ENCODE peak calls at places on chromosomes 5 and 9, in nine cellular contexts. P is effector memory CD4-positive, alpha-beta T cell; Y is right atrium auricular region; J is GM23338; A is Peyer's patch; L is GM23248; H is IMR-90; I is fibroblast of lung; O is pancreas. F is an unnamed sample. For H3K36me3, the result is how much of the 10 kb centered on the place peaks cover.

GRCh38 chr5:160315968-160316367 is 3.6 kb upstream of the CCNJL start:
- DNase-seq in I (no peak), J (no peak), L (no peak), P (no peak), A (no peak), O (no peak), Y (no peak), H (peak), F (no peak)

GRCh38 chr5:92552206-92553160 is 1028.5 kb downstream of the NR2F1-AS1 start:
- DNase-seq in O (no peak), L (peak), Y (no peak), H (peak), P (no peak), I (peak), A (no peak), J (no peak), F (no peak)

GRCh38 chr9:127505396-127506116 is 54.2 kb downstream of the LRSAM1 start:
- DNase-seq in O (peak), I (peak), J (peak), L (peak), Y (no peak), A (no peak), P (no peak), H (no peak), F (no peak)

GRCh38 chr5:68007446-68007845 is 208.1 kb upstream of the PIK3R1 start:
- DNase-seq in P (no peak), Y (peak), J (no peak), H (peak), L (peak), A (no peak), I (peak), O (no peak), F (no peak)

GRCh38 chr5:10596310-10596703 is 32.4 kb downstream of the ANKRD33B start:
- DNase-seq in O (no peak), A (no peak), J (no peak), L (no peak), H (no peak), P (no peak), I (no peak), Y (peak), F (no peak)

GRCh38 chr9:109843651-109844050 is 63.7 kb downstream of the PALM2AKAP2 start:
- DNase-seq in P (no peak), I (peak), A (no peak), O (no peak), H (no peak), Y (peak), J (no peak), L (no peak), F (peak)

GRCh38 chr5:78803386-78803785 is 154.8 kb upstream of the LHFPL2 start:
- DNase-seq in J (no peak), P (no peak), L (peak), O (peak), Y (peak), I (peak), H (no peak), A (no peak), F (peak)

GRCh38 chr9:37953775-37954437 is 50.0 kb upstream of the SLC25A51 start:
- DNase-seq in Y (peak), A (no peak), P (no peak), O (no peak), J (no peak), H (peak), I (peak), L (peak), F (peak)

GRCh38 chr9:79312686-79313421 is 258.9 kb upstream of the TLE4 start:
- DNase-seq in Y (no peak), A (no peak), P (no peak), H (no peak), L (no peak), O (no peak), I (no peak), J (peak), F (peak)

GRCh38 chr5:891837-892389 is 688 bp downstream of the BRD9 start:
- DNase-seq in L (peak), P (no peak), Y (no peak), H (peak), I (peak), O (peak), J (no peak), A (no peak), F (no peak)

GRCh38 chr5:160199410-160199911 is 29.8 kb upstream of the FABP6 start:
- DNase-seq in L (peak), P (peak), H (peak), I (peak), J (peak), Y (no peak), A (peak), O (peak), F (peak)

GRCh38 chr5:170312666-170313065 is 15.1 kb upstream of the LCP2 start:
- DNase-seq in I (no peak), H (peak), O (no peak), P (peak), J (no peak), L (peak), Y (no peak), A (no peak), F (no peak)

GRCh38 chr5:33788922-33789321 is 102.9 kb downstream of the ADAMTS12 start:
- DNase-seq in P (no peak), I (peak), L (peak), Y (no peak), J (no peak), A (no peak), O (no peak), H (peak), F (no peak)

GRCh38 chr9:112642126-112642525 is 75.8 kb downstream of the INIP start:
- DNase-seq in O (no peak), P (no peak), I (no peak), J (no peak), A (no peak), H (no peak), Y (no peak), L (no peak), F (no peak)

GRCh38 chr5:81265101-81265500 is 32.0 kb downstream of the CKMT2 start:
- DNase-seq in I (no peak), P (no peak), A (no peak), J (no peak), Y (no peak), H (peak), O (no peak), L (peak), F (no peak)

GRCh38 chr5:957730-958485 is 50.7 kb upstream of the NKD2 start:
- DNase-seq in L (peak), I (peak), P (no peak), O (no peak), J (no peak), Y (no peak), A (peak), H (peak), F (peak)

GRCh38 chr5:139698461-139699146 is 50.5 kb downstream of the CXXC5 start:
- DNase-seq in Y (peak), H (peak), J (peak), P (no peak), L (peak), O (peak), I (peak), A (no peak), F (peak)

GRCh38 chr9:136625101-136626065 is 37.3 kb upstream of the EGFL7 start:
- DNase-seq in A (peak), L (peak), I (peak), P (no peak), O (peak), H (peak), Y (peak), J (peak), F (peak)

GRCh38 chr5:148146487-148146886 is 21.9 kb upstream of the SPINK14 start:
- DNase-seq in I (no peak), Y (no peak), H (no peak), L (no peak), P (no peak), J (no peak), A (no peak), O (no peak), F (no peak)

GRCh38 chr5:56496581-56497063 is 263.5 kb upstream of the ANKRD55 start:
- DNase-seq in J (no peak), H (no peak), O (no peak), L (no peak), Y (no peak), I (no peak), P (no peak), A (no peak), F (no peak)

GRCh38 chr9:22238809-22239684 is 207.6 kb upstream of the DMRTA1 start:
- DNase-seq in Y (no peak), I (peak), A (no peak), J (peak), H (peak), L (peak), O (no peak), P (no peak), F (no peak)

DNA sequence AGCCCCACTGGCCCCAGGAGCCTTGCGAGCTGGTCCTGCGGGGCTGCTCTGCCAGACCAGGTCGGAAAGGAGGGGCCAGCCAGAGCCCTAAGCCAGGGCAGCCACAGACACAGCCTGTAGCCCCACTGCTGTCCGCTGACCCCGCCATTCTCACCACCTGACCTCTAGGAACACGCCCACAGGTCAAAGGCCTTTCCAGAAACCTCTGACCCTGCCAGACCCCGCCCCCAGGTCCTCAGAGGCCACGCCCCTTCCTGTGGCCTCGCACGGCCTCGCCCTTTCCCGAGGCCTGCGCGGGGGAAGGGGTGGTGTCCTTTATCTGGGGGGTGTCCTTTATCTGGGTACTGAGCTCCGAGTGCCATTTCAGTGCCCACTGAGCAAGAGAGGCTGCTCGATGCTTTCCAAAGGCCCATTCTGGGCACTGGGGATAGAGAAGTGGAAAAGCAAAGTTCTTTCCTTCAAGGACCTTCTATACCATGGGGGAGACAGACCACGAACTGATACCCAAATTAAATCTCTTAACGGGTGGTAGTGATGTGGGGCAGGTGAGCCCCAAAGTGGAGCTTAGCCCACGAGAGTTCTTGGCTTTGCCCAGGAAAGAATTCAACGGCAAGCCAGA is 46.5 kb downstream of the P4HA2 start:
- DNase-seq in P (no peak), J (peak), I (no peak), H (no peak), Y (no peak), A (no peak), O (peak), L (no peak), F (no peak)
- H3K4me3 ChIP-seq in P (no peak), J (no peak), I (no peak), H (no peak), Y (no peak), A (no peak), O (no peak), L (no peak), F (no peak)

DNA sequence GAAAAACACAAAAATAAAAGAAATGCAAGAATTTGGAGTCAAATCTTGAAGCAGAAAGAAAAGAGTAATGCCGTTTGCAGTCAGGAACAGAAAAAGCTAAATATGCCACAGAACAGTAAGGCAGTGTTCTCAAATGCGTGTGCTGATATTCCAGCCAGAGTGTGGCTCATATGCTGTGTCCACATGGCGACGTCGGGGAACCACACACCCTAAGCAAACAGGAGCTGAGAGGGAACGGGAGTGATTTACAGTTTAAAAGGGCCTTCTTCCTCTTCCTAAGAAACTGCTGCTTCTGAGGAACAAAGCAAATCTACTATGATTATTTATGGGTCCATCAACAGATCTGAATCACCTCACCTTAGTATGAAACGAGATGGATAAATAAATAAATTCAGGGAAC is 42.7 kb downstream of the DDX31 start:
- DNase-seq in A (no peak), H (no peak), I (no peak), P (no peak), O (no peak), J (no peak), Y (no peak), L (no peak), F (no peak)
- H3K36me3 ChIP-seq in A (under half), H (under half), I (under half), P (half or more), O (under half), J (under half), Y (under half), L (under half), F (under half)

GRCh38 chr9:16044116-16044881 is 491.5 kb downstream of the CCDC171 start:
- DNase-seq in L (no peak), J (no peak), P (no peak), Y (no peak), O (no peak), A (no peak), H (peak), I (peak), F (no peak)
- H3K27ac ChIP-seq in L (no peak), J (no peak), P (no peak), Y (no peak), O (no peak), A (no peak), H (peak), I (no peak), F (no peak)

GRCh38 chr9:97411440-97411788 is 482 bp upstream of the TDRD7 start:
- DNase-seq in Y (no peak), I (no peak), L (no peak), H (no peak), P (no peak), O (no peak), J (no peak), A (no peak), F (no peak)

GRCh38 chr9:97406620-97407177 is 5.2 kb upstream of the TDRD7 start:
- DNase-seq in H (no peak), O (no peak), A (no peak), P (no peak), J (no peak), L (no peak), Y (no peak), I (no peak), F (no peak)

GRCh38 chr9:97408562-97408961 is 3.3 kb upstream of the TDRD7 start:
- DNase-seq in P (no peak), O (no peak), J (no peak), Y (no peak), L (no peak), I (no peak), H (no peak), A (no peak), F (no peak)

GRCh38 chr9:97403746-97404316 is 8.1 kb upstream of the TDRD7 start:
- DNase-seq in J (no peak), Y (no peak), A (no peak), P (no peak), H (no peak), L (no peak), O (no peak), I (no peak), F (no peak)

GRCh38 chr9:97405551-97405950 is 6.3 kb upstream of the TDRD7 start:
- DNase-seq in H (no peak), O (no peak), J (no peak), P (no peak), A (no peak), L (no peak), I (no peak), Y (no peak), F (no peak)
- H3K4me3 ChIP-seq in H (no peak), O (no peak), J (no peak), P (no peak), A (no peak), L (no peak), I (no peak), Y (no peak), F (no peak)

F was measured in kidney.